ENCODE peak calls at places on chromosomes 5 and 9, in nine cellular contexts. D is GM12878, L is HCT116, R is GM23248, N is heart left ventricle, G is tibial artery, O is uterus, V is GM23338, X is body of pancreas. E is an unnamed sample. For H3K4me1, the result is how much of the 10 kb centered on the place peaks cover.

GRCh38 chr5:141878771-141879759 is 855 bp upstream of the PCDH1 start:
- DNase-seq in D (peak), L (peak), R (peak), N (peak), G (peak), O (peak), V (peak), X (peak), E (peak)

GRCh38 chr9:135908334-135909204 is 1.2 kb upstream of the CAMSAP1 start:
- DNase-seq in D (no peak), L (no peak), R (peak), N (no peak), G (no peak), O (no peak), V (no peak), X (peak), E (no peak)

GRCh38 chr9:18493361-18494015 is 19.5 kb downstream of the ADAMTSL1 start:
- DNase-seq in D (no peak), L (no peak), R (peak), N (no peak), G (no peak), O (no peak), V (no peak), X (no peak), E (no peak)

GRCh38 chr9:88936668-88937067 is 54.6 kb upstream of the S1PR3 start:
- DNase-seq in D (no peak), L (no peak), R (no peak), N (no peak), G (peak), O (peak), V (no peak), X (no peak), E (no peak)

GRCh38 chr5:74232281-74232680 is 408.2 kb downstream of the ENC1 start:
- DNase-seq in D (no peak), L (no peak), R (peak), N (no peak), G (no peak), O (no peak), V (no peak), X (no peak), E (no peak)

GRCh38 chr9:112890106-112891081 is at the start of gene SLC46A2:
- DNase-seq in D (no peak), L (no peak), R (peak), N (peak), G (no peak), O (no peak), V (peak), X (no peak), E (peak)

GRCh38 chr5:154481584-154482381 is 3.8 kb upstream of the HAND1 start:
- DNase-seq in D (no peak), L (no peak), R (no peak), N (no peak), G (no peak), O (no peak), V (peak), X (no peak), E (no peak)

GRCh38 chr5:1161108-1161831 is 40.1 kb upstream of the SLC6A19 start:
- DNase-seq in D (no peak), L (peak), R (no peak), N (no peak), G (no peak), O (no peak), V (no peak), X (peak), E (no peak)

DNA sequence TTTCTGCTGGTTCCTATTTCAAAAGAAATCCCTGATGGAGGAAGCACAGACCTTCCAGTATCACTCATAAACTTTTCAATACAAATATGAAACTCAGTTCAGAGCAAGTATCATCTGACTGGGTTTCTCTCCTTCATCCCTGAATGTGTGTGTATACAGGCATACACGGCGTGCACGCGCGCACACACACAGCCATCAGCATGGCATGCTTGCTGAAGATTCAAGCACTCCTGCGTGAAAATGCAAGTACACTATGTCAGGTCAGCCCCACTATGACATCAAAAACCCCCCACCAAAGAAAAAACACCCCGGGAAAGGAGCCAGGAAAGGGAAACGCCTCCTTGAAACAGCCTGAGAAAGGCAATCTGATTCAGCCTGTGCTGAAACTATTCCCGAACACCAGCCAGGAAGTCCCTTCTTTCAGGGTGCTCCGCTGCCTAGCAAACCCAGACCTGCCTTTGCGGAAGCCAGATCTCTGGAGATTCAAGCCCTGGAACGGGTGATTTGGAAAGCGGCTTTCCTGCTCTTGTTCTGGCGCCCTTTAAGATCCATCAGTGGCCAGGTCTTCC is 843 bp downstream of the KLHL3 start:
- DNase-seq in D (no peak), L (no peak), R (peak), N (peak), G (peak), O (peak), V (peak), X (no peak), E (peak)
- H3K4me3 ChIP-seq in D (peak), L (no peak), R (peak), N (peak), G (peak), O (peak), V (peak), X (no peak), E (peak)

GRCh38 chr5:139524446-139524845 is 36.7 kb upstream of the UBE2D2 start:
- DNase-seq in D (no peak), L (no peak), R (no peak), N (no peak), G (no peak), O (no peak), V (no peak), X (no peak), E (no peak)
- H3K4me1 ChIP-seq in D (under half), L (under half), R (under half), N (under half), G (under half), O (under half), V (half or more), X (under half), E (under half)

GRCh38 chr9:5438301-5439162 is 807 bp upstream of the PLGRKT start:
- DNase-seq in D (peak), L (no peak), R (peak), N (no peak), G (no peak), O (no peak), V (no peak), X (no peak), E (no peak)

GRCh38 chr9:5437254-5438216 is at the start of gene PLGRKT:
- DNase-seq in D (peak), L (peak), R (peak), N (peak), G (peak), O (peak), V (peak), X (peak), E (peak)

GRCh38 chr9:5435912-5436311 is 1.8 kb downstream of the PLGRKT start:
- DNase-seq in D (no peak), L (no peak), R (peak), N (no peak), G (no peak), O (no peak), V (no peak), X (no peak), E (no peak)

GRCh38 chr9:5440426-5440825 is 2.7 kb upstream of the PLGRKT start:
- DNase-seq in D (no peak), L (no peak), R (no peak), N (no peak), G (no peak), O (no peak), V (no peak), X (no peak), E (no peak)

GRCh38 chr9:5436441-5436840 is 1.3 kb downstream of the PLGRKT start:
- DNase-seq in D (no peak), L (no peak), R (no peak), N (no peak), G (no peak), O (no peak), V (no peak), X (no peak), E (no peak)
- H3K4me3 ChIP-seq in D (peak), L (peak), R (peak), N (peak), G (no peak), O (no peak), V (peak), X (no peak), E (no peak)

GRCh38 chr5:122753500-122753899 is 21.4 kb upstream of the SNX2 start:
- DNase-seq in D (no peak), L (no peak), R (no peak), N (no peak), G (no peak), O (no peak), V (no peak), X (no peak), E (no peak)

GRCh38 chr5:122755740-122756139 is 19.1 kb upstream of the SNX2 start:
- DNase-seq in D (no peak), L (no peak), R (peak), N (no peak), G (no peak), O (no peak), V (no peak), X (no peak), E (no peak)

GRCh38 chr5:122757268-122757667 is 17.6 kb upstream of the SNX2 start:
- DNase-seq in D (no peak), L (no peak), R (no peak), N (no peak), G (no peak), O (no peak), V (no peak), X (no peak), E (no peak)

GRCh38 chr5:122756263-122756911 is 18.5 kb upstream of the SNX2 start:
- DNase-seq in D (no peak), L (no peak), R (peak), N (no peak), G (no peak), O (no peak), V (no peak), X (no peak), E (no peak)

GRCh38 chr5:122751293-122751753 is 23.6 kb upstream of the SNX2 start:
- DNase-seq in D (no peak), L (no peak), R (peak), N (no peak), G (no peak), O (no peak), V (peak), X (no peak), E (no peak)
- H3K4me1 ChIP-seq in D (under half), L (under half), R (under half), N (under half), G (under half), O (under half), V (under half), X (under half), E (under half)

DNA sequence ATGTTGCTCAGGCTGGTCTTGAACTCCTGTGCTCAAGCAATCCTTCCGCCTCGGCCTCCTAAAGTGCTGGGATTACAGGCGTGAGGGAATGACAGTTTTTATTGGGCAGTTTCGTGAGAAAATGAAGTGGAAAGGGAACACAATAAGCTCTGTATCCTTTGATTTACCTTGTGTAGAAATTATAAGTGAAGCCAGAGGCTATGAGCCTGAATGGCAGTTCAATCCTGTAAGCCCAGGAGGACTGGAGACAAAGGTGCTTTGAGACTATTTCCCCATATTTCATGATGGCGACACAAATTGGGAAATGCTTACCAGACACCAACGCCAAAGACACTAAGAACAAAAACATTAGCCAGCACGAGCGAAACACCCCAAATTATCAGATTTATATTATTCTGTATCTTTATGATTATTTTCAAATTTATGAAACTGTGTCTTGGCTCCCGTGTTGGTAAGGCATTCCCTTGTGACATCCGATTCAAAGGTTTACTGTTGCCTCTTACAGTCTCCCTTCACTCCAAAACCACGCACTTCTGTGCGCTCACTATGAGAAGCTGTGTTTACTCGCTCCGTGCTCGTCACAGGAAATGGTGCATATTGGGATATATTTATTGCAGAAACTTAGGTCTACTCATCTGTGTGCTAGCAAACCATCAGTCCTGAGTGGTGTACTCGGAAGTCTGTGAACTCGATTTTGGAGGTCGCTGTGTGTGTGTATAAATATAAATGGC is 73.9 kb downstream of the SH3PXD2B start:
- DNase-seq in D (no peak), L (no peak), R (no peak), N (no peak), G (no peak), O (no peak), V (no peak), X (no peak), E (no peak)
- H3K4me3 ChIP-seq in D (no peak), L (no peak), R (no peak), N (no peak), G (no peak), O (no peak), V (no peak), X (no peak), E (no peak)

DNA sequence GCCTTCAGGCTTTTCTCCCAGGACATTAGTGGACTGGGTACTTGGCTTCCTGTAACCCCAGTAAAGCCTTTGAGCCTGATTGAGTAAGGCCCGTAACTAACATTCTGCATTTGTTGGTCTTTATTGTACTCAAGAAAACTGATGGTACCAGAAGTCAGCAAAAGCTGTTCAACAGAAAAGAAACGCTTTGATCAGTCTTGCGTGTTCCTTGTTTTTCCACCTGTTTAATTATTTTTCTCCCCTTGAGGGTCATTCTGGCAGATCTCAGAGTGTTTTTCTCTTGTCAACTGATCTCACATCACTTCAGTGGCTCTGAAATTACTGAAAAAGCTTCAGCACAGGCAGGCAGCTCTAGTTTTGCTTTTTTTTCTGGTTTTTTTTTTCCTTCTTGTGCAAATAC is 6.1 kb upstream of the TMEM268 start:
- DNase-seq in D (no peak), L (no peak), R (no peak), N (no peak), G (no peak), O (no peak), V (no peak), X (no peak), E (no peak)
- H3K4me1 ChIP-seq in D (half or more), L (under half), R (under half), N (under half), G (under half), O (under half), V (under half), X (under half), E (under half)

DNA sequence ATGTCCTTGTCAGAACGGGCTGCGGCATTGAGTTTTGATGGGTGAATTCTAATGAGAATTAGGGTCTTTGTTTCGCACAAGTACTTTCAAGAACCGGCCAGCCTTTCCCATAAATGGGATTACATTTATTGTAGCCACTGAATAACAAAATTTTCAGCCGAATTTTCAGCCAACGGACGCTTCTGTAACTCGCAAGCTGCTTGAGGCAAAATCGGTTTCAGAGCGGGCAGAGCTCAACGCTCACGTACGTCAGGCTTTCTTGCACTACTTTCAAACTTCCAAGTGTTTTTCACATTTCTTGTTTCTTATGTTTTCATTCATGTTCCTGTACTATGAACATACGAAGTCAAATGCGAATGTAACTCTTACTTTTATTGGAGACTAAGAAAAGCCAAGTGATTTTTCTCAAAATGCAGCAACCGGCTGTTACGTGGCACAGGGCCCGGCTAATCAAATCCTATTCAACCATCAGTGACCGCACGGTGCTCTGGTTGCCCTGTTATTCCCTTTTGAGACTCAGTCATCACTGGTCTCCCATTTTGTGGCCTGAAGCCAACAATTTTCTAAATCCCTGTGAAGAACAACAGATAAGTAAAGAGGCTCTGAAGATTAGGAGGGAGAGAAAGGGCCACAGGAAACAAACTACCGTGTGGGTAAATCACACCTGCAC is 68.5 kb downstream of the SLC28A3 start:
- DNase-seq in D (no peak), L (no peak), R (peak), N (no peak), G (no peak), O (no peak), V (peak), X (no peak), E (no peak)
- H3K4me3 ChIP-seq in D (peak), L (no peak), R (peak), N (peak), G (peak), O (no peak), V (peak), X (no peak), E (no peak)

GRCh38 chr5:43561346-43561745 is 4.5 kb upstream of the PAIP1 start:
- DNase-seq in D (no peak), L (no peak), R (peak), N (no peak), G (no peak), O (no peak), V (no peak), X (no peak), E (no peak)
- H3K4me1 ChIP-seq in D (under half), L (under half), R (under half), N (under half), G (under half), O (under half), V (under half), X (under half), E (under half)

GRCh38 chr9:110086537-110086936 is 121.4 kb downstream of the C9orf152 start:
- DNase-seq in D (no peak), L (no peak), R (no peak), N (no peak), G (no peak), O (no peak), V (no peak), X (no peak), E (no peak)

GRCh38 chr9:110088099-110088498 is 119.9 kb downstream of the C9orf152 start:
- DNase-seq in D (no peak), L (no peak), R (no peak), N (no peak), G (no peak), O (no peak), V (no peak), X (no peak), E (no peak)

GRCh38 chr9:110093417-110093816 is 114.5 kb downstream of the C9orf152 start:
- DNase-seq in D (no peak), L (no peak), R (no peak), N (no peak), G (no peak), O (no peak), V (no peak), X (no peak), E (no peak)

GRCh38 chr9:110092792-110093191 is 115.2 kb downstream of the C9orf152 start:
- DNase-seq in D (no peak), L (no peak), R (no peak), N (no peak), G (no peak), O (no peak), V (no peak), X (no peak), E (no peak)

DNA sequence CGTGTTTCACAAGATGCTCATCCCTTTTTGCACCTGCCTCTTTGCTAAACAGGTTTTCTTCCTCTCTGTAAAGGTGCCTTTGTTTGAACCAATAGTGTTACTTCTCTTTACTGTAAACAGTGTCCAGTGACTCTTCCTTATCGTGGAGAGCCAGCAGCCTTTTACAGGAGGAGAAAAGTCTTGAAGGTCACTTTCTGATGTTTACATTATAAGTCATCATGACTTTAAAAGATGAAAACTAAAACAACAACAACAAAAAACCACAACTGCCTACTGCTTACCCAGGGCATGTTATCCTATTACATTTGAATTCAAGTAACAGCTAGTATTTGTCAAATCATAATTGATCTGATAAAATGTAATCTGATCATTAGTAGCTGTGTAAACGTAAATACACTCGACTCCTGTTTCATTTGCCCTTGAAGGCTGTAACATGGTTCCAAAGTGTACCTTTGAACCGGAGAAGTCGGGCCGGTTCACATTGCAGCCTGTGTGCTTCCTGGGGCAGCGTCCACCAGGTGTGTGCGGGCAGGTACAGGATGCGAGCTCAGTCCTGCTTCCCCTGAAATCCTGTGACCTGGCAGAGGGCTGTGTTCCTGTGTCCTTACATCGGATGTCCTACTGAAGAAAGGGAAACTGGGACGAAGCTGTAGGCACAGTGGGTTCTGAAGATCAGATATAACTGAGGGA is 118.1 kb downstream of the C9orf152 start:
- DNase-seq in D (no peak), L (no peak), R (no peak), N (no peak), G (no peak), O (no peak), V (no peak), X (no peak), E (no peak)
- H3K4me3 ChIP-seq in D (no peak), L (no peak), R (no peak), N (no peak), G (no peak), O (no peak), V (no peak), X (no peak), E (no peak)

E was measured in aorta.